ENCODE peak calls at places on chromosomes 1 and 21, in eight cellular contexts. One of them, this sample, is unnamed.

GRCh38 chr21:19864456-19864855 is 1133.8 kb upstream of the NCAM2 start:
- DNase-seq in cardiac muscle cell: no peak
- DNase-seq in cardiac fibroblast: no peak
- DNase-seq in HFF-Myc: no peak
- DNase-seq in fibroblast of lung: no peak
- DNase-seq in pancreas: no peak
- DNase-seq in IMR-90: no peak
- DNase-seq in brain microvascular endothelial cell: no peak
- DNase-seq in this sample: no peak

GRCh38 chr21:27423073-27423472 is 456.2 kb upstream of the ADAMTS5 start:
- DNase-seq in cardiac muscle cell: no peak
- DNase-seq in cardiac fibroblast: peak
- DNase-seq in HFF-Myc: peak
- DNase-seq in fibroblast of lung: peak
- DNase-seq in pancreas: no peak
- DNase-seq in IMR-90: peak
- DNase-seq in brain microvascular endothelial cell: peak
- DNase-seq in this sample: peak

GRCh38 chr1:167207940-167208623 is 12.6 kb upstream of the POU2F1 start:
- DNase-seq in cardiac muscle cell: no peak
- DNase-seq in cardiac fibroblast: no peak
- DNase-seq in HFF-Myc: no peak
- DNase-seq in fibroblast of lung: no peak
- DNase-seq in pancreas: no peak
- DNase-seq in IMR-90: no peak
- DNase-seq in brain microvascular endothelial cell: no peak
- DNase-seq in this sample: no peak

GRCh38 chr1:19073311-19074186 is 117.1 kb upstream of the IFFO2 start:
- DNase-seq in cardiac muscle cell: no peak
- DNase-seq in cardiac fibroblast: no peak
- DNase-seq in HFF-Myc: no peak
- DNase-seq in fibroblast of lung: no peak
- DNase-seq in pancreas: peak
- DNase-seq in IMR-90: no peak
- DNase-seq in brain microvascular endothelial cell: no peak
- DNase-seq in this sample: no peak

GRCh38 chr1:24743404-24744211 is 1.6 kb upstream of the CLIC4 start:
- DNase-seq in cardiac muscle cell: no peak
- DNase-seq in cardiac fibroblast: peak
- DNase-seq in HFF-Myc: peak
- DNase-seq in fibroblast of lung: peak
- DNase-seq in pancreas: no peak
- DNase-seq in IMR-90: peak
- DNase-seq in brain microvascular endothelial cell: peak
- DNase-seq in this sample: peak

GRCh38 chr1:207831517-207832327 is 79.2 kb downstream of the CD34 start:
- DNase-seq in cardiac muscle cell: no peak
- DNase-seq in cardiac fibroblast: no peak
- DNase-seq in HFF-Myc: no peak
- DNase-seq in fibroblast of lung: no peak
- DNase-seq in pancreas: no peak
- DNase-seq in IMR-90: peak
- DNase-seq in brain microvascular endothelial cell: no peak
- DNase-seq in this sample: no peak

GRCh38 chr1:231171623-231172197 is 9.9 kb downstream of the TRIM67 start:
- DNase-seq in cardiac muscle cell: no peak
- DNase-seq in cardiac fibroblast: no peak
- DNase-seq in HFF-Myc: no peak
- DNase-seq in fibroblast of lung: no peak
- DNase-seq in pancreas: no peak
- DNase-seq in IMR-90: no peak
- DNase-seq in brain microvascular endothelial cell: no peak
- DNase-seq in this sample: no peak

GRCh38 chr1:77421504-77422233 is 139.8 kb downstream of the AK5 start:
- DNase-seq in cardiac muscle cell: no peak
- DNase-seq in cardiac fibroblast: no peak
- DNase-seq in HFF-Myc: no peak
- DNase-seq in fibroblast of lung: no peak
- DNase-seq in pancreas: no peak
- DNase-seq in IMR-90: no peak
- DNase-seq in brain microvascular endothelial cell: no peak
- DNase-seq in this sample: no peak

GRCh38 chr1:236685917-236686814 is at the start of gene ACTN2:
- DNase-seq in cardiac muscle cell: peak
- DNase-seq in cardiac fibroblast: no peak
- DNase-seq in HFF-Myc: no peak
- DNase-seq in fibroblast of lung: peak
- DNase-seq in pancreas: peak
- DNase-seq in IMR-90: no peak
- DNase-seq in brain microvascular endothelial cell: no peak
- DNase-seq in this sample: no peak

GRCh38 chr21:16536661-16537359 is 807.0 kb downstream of the USP25 start:
- DNase-seq in cardiac muscle cell: no peak
- DNase-seq in cardiac fibroblast: peak
- DNase-seq in HFF-Myc: no peak
- DNase-seq in fibroblast of lung: peak
- DNase-seq in pancreas: no peak
- DNase-seq in IMR-90: peak
- DNase-seq in brain microvascular endothelial cell: no peak
- DNase-seq in this sample: peak

GRCh38 chr21:16532841-16533240 is 803.1 kb downstream of the USP25 start:
- DNase-seq in cardiac muscle cell: no peak
- DNase-seq in cardiac fibroblast: peak
- DNase-seq in HFF-Myc: no peak
- DNase-seq in fibroblast of lung: peak
- DNase-seq in pancreas: no peak
- DNase-seq in IMR-90: peak
- DNase-seq in brain microvascular endothelial cell: no peak
- DNase-seq in this sample: peak

GRCh38 chr21:16533692-16534407 is 804.1 kb downstream of the USP25 start:
- DNase-seq in cardiac muscle cell: no peak
- DNase-seq in cardiac fibroblast: no peak
- DNase-seq in HFF-Myc: no peak
- DNase-seq in fibroblast of lung: peak
- DNase-seq in pancreas: no peak
- DNase-seq in IMR-90: no peak
- DNase-seq in brain microvascular endothelial cell: no peak
- DNase-seq in this sample: no peak

GRCh38 chr21:16534408-16535099 is 804.8 kb downstream of the USP25 start:
- DNase-seq in cardiac muscle cell: peak
- DNase-seq in cardiac fibroblast: peak
- DNase-seq in HFF-Myc: peak
- DNase-seq in fibroblast of lung: peak
- DNase-seq in pancreas: peak
- DNase-seq in IMR-90: peak
- DNase-seq in brain microvascular endothelial cell: no peak
- DNase-seq in this sample: peak

GRCh38 chr21:16535100-16535418 is 805.3 kb downstream of the USP25 start:
- DNase-seq in cardiac muscle cell: no peak
- DNase-seq in cardiac fibroblast: peak
- DNase-seq in HFF-Myc: peak
- DNase-seq in fibroblast of lung: peak
- DNase-seq in pancreas: peak
- DNase-seq in IMR-90: peak
- DNase-seq in brain microvascular endothelial cell: no peak
- DNase-seq in this sample: peak
- H3K4me3 ChIP-seq in cardiac muscle cell: no peak
- H3K4me3 ChIP-seq in cardiac fibroblast: peak
- H3K4me3 ChIP-seq in HFF-Myc: peak
- H3K4me3 ChIP-seq in fibroblast of lung: peak
- H3K4me3 ChIP-seq in pancreas: peak
- H3K4me3 ChIP-seq in IMR-90: no peak
- H3K4me3 ChIP-seq in brain microvascular endothelial cell: peak
- H3K4me3 ChIP-seq in this sample: peak

GRCh38 chr1:70914224-70914623 is 133.4 kb downstream of the PTGER3 start:
- DNase-seq in cardiac muscle cell: no peak
- DNase-seq in cardiac fibroblast: no peak
- DNase-seq in HFF-Myc: no peak
- DNase-seq in fibroblast of lung: no peak
- DNase-seq in pancreas: no peak
- DNase-seq in IMR-90: no peak
- DNase-seq in brain microvascular endothelial cell: no peak
- DNase-seq in this sample: no peak
- TF ChIP-seq CTCF in cardiac muscle cell: no peak
- TF ChIP-seq CTCF in cardiac fibroblast: no peak
- TF ChIP-seq CTCF in HFF-Myc: no peak
- TF ChIP-seq CTCF in fibroblast of lung: no peak
- TF ChIP-seq CTCF in pancreas: no peak
- TF ChIP-seq CTCF in IMR-90: no peak
- TF ChIP-seq CTCF in brain microvascular endothelial cell: no peak
- TF ChIP-seq CTCF in this sample: no peak

DNA sequence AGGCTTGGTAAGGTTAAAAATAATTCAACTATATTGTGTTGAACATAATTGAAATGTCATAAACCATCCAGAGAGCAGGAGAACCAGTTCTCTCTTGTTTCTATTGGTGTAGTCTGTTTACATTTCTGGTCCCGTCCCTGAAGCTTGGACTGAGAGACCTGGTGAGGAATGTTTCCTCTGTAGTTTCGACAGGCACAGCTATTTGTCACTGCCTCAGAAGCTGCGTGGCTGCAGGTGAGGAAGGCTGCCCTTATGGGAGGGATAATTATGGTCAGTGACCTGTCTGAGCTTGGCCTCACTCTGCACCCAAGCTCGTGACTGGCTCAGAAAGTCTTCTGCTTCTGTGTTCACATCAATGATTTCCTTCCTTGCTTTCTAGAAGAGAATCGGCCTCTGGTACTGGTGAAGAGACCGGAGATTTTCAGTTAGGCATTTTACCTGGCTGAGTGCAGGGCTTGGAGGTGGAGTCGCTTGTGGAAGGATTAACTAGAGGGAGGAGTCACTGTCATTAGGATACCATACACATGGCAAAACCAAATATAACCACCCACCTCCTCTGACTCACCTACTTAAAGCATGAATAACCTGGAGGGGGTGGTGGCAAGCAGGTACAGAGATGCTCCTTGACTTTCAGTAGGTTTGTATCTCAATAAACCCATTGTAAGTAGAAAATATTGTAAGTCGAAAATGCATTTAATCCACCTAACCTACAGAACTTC is 19.9 kb upstream of the WDR26 start:
- DNase-seq in cardiac muscle cell: no peak
- DNase-seq in cardiac fibroblast: no peak
- DNase-seq in HFF-Myc: no peak
- DNase-seq in fibroblast of lung: no peak
- DNase-seq in pancreas: no peak
- DNase-seq in IMR-90: no peak
- DNase-seq in brain microvascular endothelial cell: no peak
- DNase-seq in this sample: no peak
- H3K4me3 ChIP-seq in cardiac muscle cell: no peak
- H3K4me3 ChIP-seq in cardiac fibroblast: no peak
- H3K4me3 ChIP-seq in HFF-Myc: no peak
- H3K4me3 ChIP-seq in fibroblast of lung: no peak
- H3K4me3 ChIP-seq in pancreas: no peak
- H3K4me3 ChIP-seq in IMR-90: no peak
- H3K4me3 ChIP-seq in brain microvascular endothelial cell: no peak
- H3K4me3 ChIP-seq in this sample: no peak

GRCh38 chr1:39573097-39573465 is 3.5 kb downstream of the PABPC4 start:
- DNase-seq in cardiac muscle cell: no peak
- DNase-seq in cardiac fibroblast: no peak
- DNase-seq in HFF-Myc: no peak
- DNase-seq in fibroblast of lung: no peak
- DNase-seq in pancreas: no peak
- DNase-seq in IMR-90: no peak
- DNase-seq in brain microvascular endothelial cell: no peak
- DNase-seq in this sample: no peak

GRCh38 chr1:39574646-39575045 is 1.9 kb downstream of the PABPC4 start:
- DNase-seq in cardiac muscle cell: peak
- DNase-seq in cardiac fibroblast: peak
- DNase-seq in HFF-Myc: no peak
- DNase-seq in fibroblast of lung: peak
- DNase-seq in pancreas: peak
- DNase-seq in IMR-90: peak
- DNase-seq in brain microvascular endothelial cell: peak
- DNase-seq in this sample: peak

GRCh38 chr1:39573736-39574624 is 2.6 kb downstream of the PABPC4 start:
- DNase-seq in cardiac muscle cell: peak
- DNase-seq in cardiac fibroblast: peak
- DNase-seq in HFF-Myc: no peak
- DNase-seq in fibroblast of lung: peak
- DNase-seq in pancreas: no peak
- DNase-seq in IMR-90: peak
- DNase-seq in brain microvascular endothelial cell: peak
- DNase-seq in this sample: peak

GRCh38 chr1:39575191-39576015 is 1.2 kb downstream of the PABPC4 start:
- DNase-seq in cardiac muscle cell: peak
- DNase-seq in cardiac fibroblast: peak
- DNase-seq in HFF-Myc: no peak
- DNase-seq in fibroblast of lung: peak
- DNase-seq in pancreas: peak
- DNase-seq in IMR-90: peak
- DNase-seq in brain microvascular endothelial cell: peak
- DNase-seq in this sample: peak

GRCh38 chr1:39576016-39576657 is 453 bp downstream of the PABPC4 start:
- DNase-seq in cardiac muscle cell: peak
- DNase-seq in cardiac fibroblast: peak
- DNase-seq in HFF-Myc: no peak
- DNase-seq in fibroblast of lung: peak
- DNase-seq in pancreas: peak
- DNase-seq in IMR-90: no peak
- DNase-seq in brain microvascular endothelial cell: no peak
- DNase-seq in this sample: peak
- TF ChIP-seq CTCF in cardiac muscle cell: no peak
- TF ChIP-seq CTCF in cardiac fibroblast: no peak
- TF ChIP-seq CTCF in HFF-Myc: no peak
- TF ChIP-seq CTCF in fibroblast of lung: no peak
- TF ChIP-seq CTCF in pancreas: no peak
- TF ChIP-seq CTCF in IMR-90: no peak
- TF ChIP-seq CTCF in brain microvascular endothelial cell: no peak
- TF ChIP-seq CTCF in this sample: no peak

GRCh38 chr1:92854386-92854785 is 22.5 kb downstream of the RPL5 start:
- DNase-seq in cardiac muscle cell: no peak
- DNase-seq in cardiac fibroblast: no peak
- DNase-seq in HFF-Myc: no peak
- DNase-seq in fibroblast of lung: no peak
- DNase-seq in pancreas: no peak
- DNase-seq in IMR-90: no peak
- DNase-seq in brain microvascular endothelial cell: no peak
- DNase-seq in this sample: no peak
- H3K4me3 ChIP-seq in cardiac muscle cell: no peak
- H3K4me3 ChIP-seq in cardiac fibroblast: no peak
- H3K4me3 ChIP-seq in HFF-Myc: no peak
- H3K4me3 ChIP-seq in fibroblast of lung: no peak
- H3K4me3 ChIP-seq in pancreas: no peak
- H3K4me3 ChIP-seq in IMR-90: no peak
- H3K4me3 ChIP-seq in brain microvascular endothelial cell: no peak
- H3K4me3 ChIP-seq in this sample: no peak

DNA sequence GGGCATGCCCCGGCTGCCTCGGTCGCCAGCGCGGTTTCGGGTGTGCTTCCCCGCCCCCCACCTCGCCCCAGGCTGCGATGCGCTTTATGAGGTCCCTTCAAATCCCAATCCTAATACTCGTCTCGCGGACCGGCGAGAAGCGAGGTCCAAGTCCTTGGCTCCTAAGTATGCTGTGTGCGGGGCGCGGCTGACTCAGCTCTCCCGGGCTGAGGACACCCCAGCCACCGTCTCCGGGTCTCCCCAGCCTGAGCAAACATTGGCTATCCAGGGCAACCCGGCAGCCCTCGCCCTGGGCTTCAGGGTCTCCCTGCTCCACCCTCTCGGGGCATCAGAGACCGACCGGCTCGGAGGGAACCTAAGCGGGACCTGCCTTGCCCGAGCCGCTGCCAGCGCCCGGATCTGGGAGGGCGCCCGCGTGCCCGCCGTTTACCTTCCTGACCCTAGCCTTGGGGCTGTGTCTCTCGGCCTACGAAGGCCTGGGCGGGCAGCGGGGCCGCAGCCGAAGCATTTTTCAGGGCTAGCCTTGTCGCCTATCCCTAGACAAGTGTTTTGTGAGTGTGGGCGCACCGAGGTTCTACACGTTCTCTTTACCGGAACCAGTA is 1.2 kb downstream of the ITPKB start:
- DNase-seq in cardiac muscle cell: peak
- DNase-seq in cardiac fibroblast: peak
- DNase-seq in HFF-Myc: no peak
- DNase-seq in fibroblast of lung: peak
- DNase-seq in pancreas: peak
- DNase-seq in IMR-90: peak
- DNase-seq in brain microvascular endothelial cell: peak
- DNase-seq in this sample: peak
- TF ChIP-seq CTCF in cardiac muscle cell: no peak
- TF ChIP-seq CTCF in cardiac fibroblast: no peak
- TF ChIP-seq CTCF in HFF-Myc: no peak
- TF ChIP-seq CTCF in fibroblast of lung: no peak
- TF ChIP-seq CTCF in pancreas: no peak
- TF ChIP-seq CTCF in IMR-90: no peak
- TF ChIP-seq CTCF in brain microvascular endothelial cell: no peak
- TF ChIP-seq CTCF in this sample: no peak